ENCODE peak calls at places on chromosome 1, in five cellular contexts. V is neural progenitor cell, E is fibroblast of lung, D is colonic mucosa, B is ovary. Y is an unnamed sample.

GRCh38 chr1:223074427-223074826 is 68.6 kb downstream of the TLR5 start:
- DNase-seq in D (no peak), E (no peak), B (no peak), V (no peak), Y (no peak)

GRCh38 chr1:2290595-2291510 is 62.7 kb downstream of the SKI start:
- DNase-seq in V (no peak), B (peak), D (peak), E (peak), Y (no peak)

GRCh38 chr1:47894718-47895393 is 102.3 kb downstream of the TRABD2B start:
- DNase-seq in B (no peak), V (no peak), E (no peak), D (peak), Y (peak)

GRCh38 chr1:156510709-156511108 is 10.1 kb upstream of the MEF2D start:
- DNase-seq in D (peak), V (no peak), B (peak), E (peak), Y (no peak)

GRCh38 chr1:7393141-7393540 is 378.0 kb upstream of the VAMP3 start:
- DNase-seq in D (no peak), V (no peak), E (peak), B (no peak), Y (no peak)

GRCh38 chr1:163974120-163974519 is 584.9 kb upstream of the PBX1 start:
- DNase-seq in E (no peak), B (no peak), V (no peak), D (no peak), Y (no peak)

GRCh38 chr1:229205854-229206253 is 65.1 kb upstream of the RAB4A start:
- DNase-seq in V (no peak), B (no peak), E (no peak), D (no peak), Y (no peak)

GRCh38 chr1:61967750-61968149 is 225.5 kb downstream of the PATJ start:
- DNase-seq in V (no peak), B (no peak), E (no peak), D (no peak), Y (no peak)

GRCh38 chr1:102500795-102501194 is 504.1 kb upstream of the OLFM3 start:
- DNase-seq in B (no peak), E (no peak), D (no peak), V (no peak), Y (no peak)

GRCh38 chr1:205787287-205787916 is 12.1 kb upstream of the RAB29 start:
- DNase-seq in V (no peak), E (no peak), B (no peak), D (no peak), Y (no peak)

GRCh38 chr1:27519341-27520258 is 29.6 kb upstream of the WASF2 start:
- DNase-seq in D (no peak), B (peak), E (no peak), V (peak), Y (no peak)

GRCh38 chr1:59150537-59151386 is 146.1 kb upstream of the FGGY start:
- DNase-seq in E (peak), D (peak), B (peak), V (no peak), Y (no peak)

GRCh38 chr1:35660581-35661473 is 19.5 kb upstream of the PSMB2 start:
- DNase-seq in B (no peak), E (peak), V (peak), D (no peak), Y (no peak)

GRCh38 chr1:3652538-3653285 is 396 bp downstream of the TP73 start:
- DNase-seq in E (no peak), B (no peak), D (no peak), V (peak), Y (no peak)

GRCh38 chr1:221963742-221964141 is 221.9 kb upstream of the DUSP10 start:
- DNase-seq in B (no peak), D (no peak), V (no peak), E (no peak), Y (no peak)

GRCh38 chr1:29415156-29415830 is 179.0 kb downstream of the PTPRU start:
- DNase-seq in B (no peak), V (peak), E (no peak), D (no peak), Y (peak)

GRCh38 chr1:35655196-35655595 is 13.9 kb upstream of the PSMB2 start:
- DNase-seq in E (no peak), D (no peak), B (no peak), V (no peak), Y (no peak)

GRCh38 chr1:26483980-26484379 is 11.7 kb downstream of the HMGN2 start:
- DNase-seq in B (no peak), E (no peak), V (no peak), D (no peak), Y (no peak)

GRCh38 chr1:167802235-167802634 is 80.5 kb downstream of the MPZL1 start:
- DNase-seq in D (no peak), E (no peak), B (no peak), V (no peak), Y (no peak)

GRCh38 chr1:36248250-36248894 is 24.1 kb downstream of the THRAP3 start:
- DNase-seq in E (peak), B (peak), V (no peak), D (peak), Y (peak)

GRCh38 chr1:13878001-13878400 is 178.0 kb downstream of the PRDM2 start:
- DNase-seq in E (no peak), B (no peak), D (no peak), V (no peak), Y (no peak)

GRCh38 chr1:10210841-10211804 is 753 bp downstream of the KIF1B start:
- DNase-seq in V (peak), B (peak), E (peak), D (peak), Y (peak)

GRCh38 chr1:180598333-180598979 is 33.4 kb upstream of the XPR1 start:
- DNase-seq in B (no peak), V (peak), D (peak), E (no peak), Y (peak)
- TF ChIP-seq CTCF in B (no peak), V (no peak), D (no peak), E (no peak), Y (no peak)

GRCh38 chr1:207321790-207322530 is 482 bp downstream of the CD55 start:
- DNase-seq in V (no peak), B (no peak), E (peak), D (no peak), Y (no peak)

GRCh38 chr1:207318072-207318619 is 3.3 kb upstream of the CD55 start:
- DNase-seq in D (no peak), E (no peak), V (no peak), B (no peak), Y (no peak)

GRCh38 chr1:207319207-207319606 is 2.3 kb upstream of the CD55 start:
- DNase-seq in V (no peak), E (no peak), B (no peak), D (no peak), Y (no peak)

GRCh38 chr1:207323425-207323976 is 2.0 kb downstream of the CD55 start:
- DNase-seq in V (no peak), E (no peak), D (no peak), B (no peak), Y (no peak)

DNA sequence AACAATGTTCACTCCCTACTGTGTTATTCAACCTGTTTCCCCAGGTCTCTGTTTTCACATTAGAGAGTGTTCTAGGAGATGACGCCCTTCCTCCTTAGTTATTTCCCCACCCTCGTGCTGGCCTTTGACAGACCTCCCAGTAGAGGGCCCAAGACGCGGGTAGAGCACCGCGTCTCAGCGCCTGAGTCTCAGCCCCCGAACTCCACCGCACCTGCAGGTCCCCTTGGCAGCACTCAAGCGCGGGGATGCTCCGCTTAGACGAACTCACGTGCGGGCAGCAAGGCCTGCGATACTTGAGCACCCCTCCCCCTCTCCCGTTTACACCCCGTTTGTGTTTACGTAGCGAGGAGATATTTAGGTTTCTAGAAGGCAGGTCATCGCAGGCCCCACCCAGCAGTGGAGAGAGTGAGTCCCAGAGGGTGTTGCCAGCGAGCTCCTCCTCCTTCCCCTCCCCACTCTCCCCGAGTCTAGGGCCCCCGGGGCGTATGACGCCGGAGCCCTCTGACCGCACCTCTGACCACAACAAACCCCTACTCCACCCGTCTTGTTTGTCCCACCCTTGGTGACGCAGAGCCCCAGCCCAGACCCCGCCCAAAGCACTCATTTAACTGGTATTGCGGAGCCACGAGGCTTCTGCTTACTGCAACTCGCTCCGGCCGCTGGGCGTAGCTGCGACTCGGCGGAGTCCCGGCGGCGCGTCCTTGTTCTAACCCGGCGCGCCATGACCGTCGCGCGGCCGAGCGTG is at the start of gene CD55:
- DNase-seq in D (peak), E (peak), V (peak), B (peak), Y (peak)
- TF ChIP-seq CTCF in D (no peak), E (peak), V (peak), B (peak), Y (no peak)

GRCh38 chr1:37485902-37486679 is 11.7 kb downstream of the ZC3H12A start:
- DNase-seq in B (no peak), D (peak), E (peak), V (no peak), Y (peak)

GRCh38 chr1:37484325-37485051 is 10.1 kb downstream of the ZC3H12A start:
- DNase-seq in E (no peak), B (no peak), D (peak), V (no peak), Y (peak)

GRCh38 chr1:37483785-37484184 is 9.4 kb downstream of the ZC3H12A start:
- DNase-seq in V (no peak), B (no peak), D (no peak), E (no peak), Y (no peak)

GRCh38 chr1:37486680-37487618 is 12.6 kb downstream of the ZC3H12A start:
- DNase-seq in E (peak), V (peak), B (peak), D (peak), Y (peak)

GRCh38 chr1:37487619-37487984 is 13.2 kb downstream of the ZC3H12A start:
- DNase-seq in B (no peak), D (no peak), E (no peak), V (no peak), Y (no peak)
- TF ChIP-seq CTCF in B (no peak), D (no peak), E (no peak), V (no peak), Y (no peak)

DNA sequence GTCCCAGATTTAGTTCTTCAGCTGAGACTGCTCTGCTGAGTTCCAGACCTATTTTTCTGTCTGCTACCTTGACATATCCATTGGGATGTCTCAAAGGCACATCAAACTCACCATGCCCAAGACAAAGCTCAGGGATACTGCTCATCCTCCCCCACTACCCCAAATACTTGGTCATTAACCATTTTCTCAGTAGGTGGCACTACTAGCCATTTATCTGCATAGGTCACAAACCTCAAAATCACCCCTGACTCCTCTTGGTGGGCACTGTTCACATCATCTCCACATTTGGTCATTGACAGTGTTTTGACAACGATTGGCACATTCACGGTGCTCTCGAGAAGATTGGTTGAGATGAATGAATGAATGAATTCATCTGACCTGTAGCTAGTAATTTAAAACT is 32.1 kb downstream of the CACNA1S start:
- DNase-seq in D (no peak), B (no peak), E (no peak), V (no peak), Y (no peak)
- TF ChIP-seq CTCF in D (no peak), B (no peak), E (no peak), V (no peak), Y (no peak)

Y was measured in Calu3.